ENCODE peak calls at places on chromosomes 4 and X, in ten cellular contexts. K is GM12878, L is stomach, R is cardiac muscle cell, J is AG04450, V is HFF-Myc, O is AG09319, H is neural progenitor cell, X is Calu3, N is psoas muscle. C is an unnamed sample.

GRCh38 chrX:13518126-13518525 is 51.3 kb upstream of the EGFL6 start:
- DNase-seq in K (no peak), L (no peak), R (no peak), J (no peak), V (no peak), O (no peak), H (no peak), X (no peak), N (no peak), C (no peak)

GRCh38 chr4:89411539-89411938 is 103.9 kb upstream of the GPRIN3 start:
- DNase-seq in K (no peak), L (no peak), R (no peak), J (no peak), V (no peak), O (no peak), H (no peak), X (no peak), N (no peak), C (no peak)

GRCh38 chr4:185896832-185897475 is 85.0 kb upstream of the SORBS2 start:
- DNase-seq in K (peak), L (no peak), R (no peak), J (no peak), V (no peak), O (no peak), H (no peak), X (peak), N (no peak), C (peak)

GRCh38 chrX:52082578-52082977 is 13.6 kb upstream of the MAGED4B start:
- DNase-seq in K (no peak), L (no peak), R (no peak), J (no peak), V (peak), O (no peak), H (no peak), X (no peak), N (no peak), C (no peak)

GRCh38 chr4:108592674-108592986 is 27.7 kb upstream of the RPL34 start:
- DNase-seq in K (no peak), L (no peak), R (no peak), J (no peak), V (no peak), O (no peak), H (no peak), X (no peak), N (no peak), C (no peak)

GRCh38 chrX:37746268-37746931 is 33.5 kb upstream of the CYBB start:
- DNase-seq in K (peak), L (no peak), R (no peak), J (no peak), V (no peak), O (no peak), H (no peak), X (peak), N (no peak), C (no peak)

GRCh38 chr4:173794662-173795061 is 264.6 kb upstream of the HAND2 start:
- DNase-seq in K (no peak), L (no peak), R (no peak), J (peak), V (peak), O (no peak), H (no peak), X (no peak), N (no peak), C (no peak)

GRCh38 chr4:109990307-109991257 is 77.9 kb downstream of the EGF start:
- DNase-seq in K (peak), L (no peak), R (no peak), J (no peak), V (no peak), O (no peak), H (no peak), X (no peak), N (no peak), C (no peak)

GRCh38 chr4:122508083-122508482 is 51.6 kb upstream of the IL2 start:
- DNase-seq in K (no peak), L (no peak), R (no peak), J (no peak), V (no peak), O (no peak), H (no peak), X (no peak), N (no peak), C (no peak)

GRCh38 chrX:386768-387575 is at the start of gene PPP2R3B:
- DNase-seq in K (peak), L (peak), R (peak), J (peak), V (peak), O (peak), H (peak), X (peak), N (peak), C (peak)

GRCh38 chr4:19944251-19944650 is 307.5 kb upstream of the SLIT2 start:
- DNase-seq in K (no peak), L (no peak), R (no peak), J (no peak), V (no peak), O (no peak), H (no peak), X (no peak), N (no peak), C (no peak)

GRCh38 chr4:8594097-8595038 is 1.8 kb downstream of the CPZ start:
- DNase-seq in K (peak), L (peak), R (peak), J (peak), V (peak), O (peak), H (peak), X (peak), N (no peak), C (peak)

GRCh38 chrX:119753001-119753400 is 5.4 kb upstream of the SOWAHD start:
- DNase-seq in K (no peak), L (no peak), R (no peak), J (no peak), V (no peak), O (no peak), H (no peak), X (no peak), N (no peak), C (no peak)

GRCh38 chrX:15761564-15762191 is 23.6 kb downstream of the CA5B start:
- DNase-seq in K (no peak), L (no peak), R (peak), J (no peak), V (no peak), O (no peak), H (peak), X (peak), N (no peak), C (no peak)

GRCh38 chrX:11908371-11908770 is 150.3 kb downstream of the MSL3 start:
- DNase-seq in K (peak), L (no peak), R (peak), J (no peak), V (no peak), O (no peak), H (peak), X (peak), N (no peak), C (no peak)

GRCh38 chr4:108834787-108835384 is 72.0 kb upstream of the ETNPPL start:
- DNase-seq in K (no peak), L (no peak), R (peak), J (peak), V (peak), O (no peak), H (peak), X (no peak), N (no peak), C (no peak)

GRCh38 chr4:175916636-175917351 is 104.7 kb upstream of the GPM6A start:
- DNase-seq in K (no peak), L (no peak), R (no peak), J (no peak), V (no peak), O (no peak), H (no peak), X (no peak), N (no peak), C (no peak)

GRCh38 chr4:168805341-168805740 is 204.7 kb downstream of the CBR4 start:
- DNase-seq in K (no peak), L (no peak), R (no peak), J (no peak), V (no peak), O (no peak), H (no peak), X (no peak), N (no peak), C (no peak)

GRCh38 chrX:48745222-48745621 is 16.3 kb upstream of the GLOD5 start:
- DNase-seq in K (no peak), L (no peak), R (no peak), J (no peak), V (no peak), O (no peak), H (no peak), X (no peak), N (no peak), C (no peak)

GRCh38 chr4:87118826-87119225 is 101.6 kb downstream of the KLHL8 start:
- DNase-seq in K (no peak), L (no peak), R (no peak), J (peak), V (peak), O (no peak), H (no peak), X (no peak), N (no peak), C (no peak)

GRCh38 chr4:160180206-160180605 is 1077.3 kb downstream of the RAPGEF2 start:
- DNase-seq in K (no peak), L (no peak), R (no peak), J (no peak), V (no peak), O (no peak), H (no peak), X (no peak), N (no peak), C (no peak)

GRCh38 chrX:22666441-22666840 is 333.3 kb upstream of the DDX53 start:
- DNase-seq in K (no peak), L (no peak), R (peak), J (no peak), V (peak), O (no peak), H (peak), X (no peak), N (no peak), C (no peak)

GRCh38 chrX:148416931-148417330 is 83.5 kb upstream of the AFF2 start:
- DNase-seq in K (no peak), L (no peak), R (no peak), J (no peak), V (no peak), O (no peak), H (no peak), X (no peak), N (no peak), C (no peak)

GRCh38 chr4:23770011-23770410 is 119.8 kb downstream of the PPARGC1A start:
- DNase-seq in K (no peak), L (no peak), R (no peak), J (no peak), V (no peak), O (no peak), H (no peak), X (no peak), N (no peak), C (no peak)

DNA sequence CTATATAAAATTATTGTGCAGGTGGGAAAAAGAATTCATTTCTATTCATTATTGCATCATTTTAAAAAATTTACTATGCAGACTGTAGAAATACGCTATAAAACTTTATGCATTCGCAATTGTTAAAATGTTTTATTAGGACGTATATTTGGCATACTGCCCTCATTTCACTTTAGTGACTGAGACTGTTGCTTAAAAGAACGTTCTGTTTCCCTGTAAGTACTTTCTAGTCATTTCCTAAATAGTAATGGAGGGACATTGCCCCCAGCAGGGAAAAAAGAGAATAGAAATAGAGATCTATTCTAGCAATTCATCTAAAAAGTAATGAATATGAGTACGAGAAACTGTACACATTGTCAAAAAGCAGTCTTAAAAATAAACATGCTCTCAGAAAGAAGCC is 1295.8 kb upstream of the TENM3 start:
- DNase-seq in K (no peak), L (no peak), R (no peak), J (no peak), V (no peak), O (no peak), H (peak), X (no peak), N (no peak), C (no peak)
- TF ChIP-seq CTCF in K (no peak), L (no peak), R (no peak), J (peak), V (no peak), O (peak), H (peak), X (no peak), N (no peak), C (no peak)

GRCh38 chr4:78143634-78144033 is 86.5 kb downstream of the FRAS1 start:
- DNase-seq in K (no peak), L (no peak), R (no peak), J (no peak), V (no peak), O (no peak), H (no peak), X (no peak), N (no peak), C (no peak)
- TF ChIP-seq CTCF in K (no peak), L (no peak), R (no peak), J (no peak), V (no peak), O (no peak), H (no peak), X (no peak), N (no peak), C (no peak)

DNA sequence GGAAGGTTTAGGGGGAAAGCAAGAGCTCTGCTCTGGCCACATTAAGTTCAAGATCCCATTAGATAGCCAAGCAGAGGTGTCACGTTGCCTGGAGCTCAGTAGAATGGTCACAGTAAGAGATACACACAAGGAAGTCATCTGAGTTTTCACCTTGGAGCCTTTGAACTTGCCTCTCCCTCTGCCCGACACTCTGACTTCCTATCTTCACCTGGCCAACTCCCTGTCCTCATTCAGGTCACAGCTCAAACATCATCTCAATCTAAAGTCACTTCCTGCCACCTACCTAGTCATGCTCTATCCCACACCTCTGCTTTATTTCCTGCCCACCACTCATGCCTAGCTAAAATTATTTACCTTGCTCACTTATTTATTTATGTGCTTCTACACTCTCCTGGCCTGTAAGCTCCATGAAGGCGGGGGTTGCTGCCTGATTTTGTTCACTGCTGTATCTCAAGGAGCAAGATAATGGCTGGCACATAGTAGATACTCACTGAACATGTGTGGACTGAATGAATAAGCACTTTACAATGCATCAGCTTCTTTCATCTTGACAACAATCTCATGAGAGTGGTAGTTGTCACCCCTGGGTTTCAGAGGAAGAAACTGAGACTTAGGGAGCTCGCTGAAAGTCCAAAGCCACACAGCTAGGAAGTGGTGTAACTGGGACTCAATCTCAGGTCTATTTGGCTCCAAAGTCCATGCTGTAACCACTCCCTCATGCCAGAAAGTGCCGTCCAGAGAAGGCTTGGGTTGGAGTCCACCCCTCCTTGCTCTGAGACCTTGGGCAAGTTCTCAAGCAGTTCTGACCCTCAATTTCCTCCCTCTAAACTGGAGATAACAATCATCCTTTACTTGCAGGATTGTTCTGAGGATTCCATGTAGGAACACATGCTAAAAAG is 40.3 kb downstream of the EFNB1 start:
- DNase-seq in K (no peak), L (peak), R (no peak), J (no peak), V (no peak), O (no peak), H (no peak), X (no peak), N (no peak), C (no peak)
- TF ChIP-seq CTCF in K (no peak), L (no peak), R (no peak), J (no peak), V (no peak), O (no peak), H (no peak), X (no peak), N (no peak), C (no peak)

GRCh38 chr4:113094802-113095201 is 45.3 kb downstream of the ANK2 start:
- DNase-seq in K (no peak), L (no peak), R (no peak), J (no peak), V (no peak), O (no peak), H (peak), X (no peak), N (no peak), C (no peak)
- TF ChIP-seq CTCF in K (peak), L (no peak), R (peak), J (peak), V (peak), O (peak), H (peak), X (peak), N (peak), C (no peak)

GRCh38 chr4:152707632-152708031 is 27.8 kb upstream of the TMEM154 start:
- DNase-seq in K (no peak), L (no peak), R (no peak), J (no peak), V (no peak), O (no peak), H (no peak), X (no peak), N (no peak), C (no peak)

GRCh38 chr4:152708806-152709205 is 29.0 kb upstream of the TMEM154 start:
- DNase-seq in K (no peak), L (no peak), R (peak), J (no peak), V (no peak), O (no peak), H (no peak), X (no peak), N (no peak), C (no peak)

GRCh38 chr4:152708361-152708760 is 28.6 kb upstream of the TMEM154 start:
- DNase-seq in K (no peak), L (no peak), R (no peak), J (no peak), V (no peak), O (no peak), H (no peak), X (no peak), N (no peak), C (no peak)

GRCh38 chr4:152705918-152706317 is 26.1 kb upstream of the TMEM154 start:
- DNase-seq in K (no peak), L (no peak), R (no peak), J (no peak), V (no peak), O (no peak), H (peak), X (no peak), N (no peak), C (no peak)

GRCh38 chr4:152709675-152710438 is 30.1 kb upstream of the TMEM154 start:
- DNase-seq in K (peak), L (no peak), R (peak), J (no peak), V (no peak), O (no peak), H (no peak), X (peak), N (no peak), C (no peak)
- TF ChIP-seq CTCF in K (no peak), L (no peak), R (no peak), J (no peak), V (no peak), O (no peak), H (no peak), X (no peak), N (no peak), C (no peak)